ENCODE peak calls at places on chromosomes 12 and 14, in six cellular contexts. C, D, R, U, N and X are unnamed samples.

GRCh38 chr12:67068204-67068731 is 200.9 kb upstream of the CAND1 start:
- DNase-seq in C (peak; percentile 29), D (peak; percentile 44), R (no peak), U (no peak), N (peak; percentile 45), X (no peak)

GRCh38 chr14:49908433-49908782 is 15.5 kb downstream of the ARF6 start:
- DNase-seq in C (no peak), D (no peak), R (no peak), U (no peak), N (no peak), X (no peak)

GRCh38 chr12:3342051-3342450 is 149.0 kb upstream of the PRMT8 start:
- DNase-seq in C (peak; percentile 22), D (peak; percentile 81), R (no peak), U (no peak), N (peak; percentile 89), X (no peak)

GRCh38 chr12:59715434-59715833 is 119.6 kb downstream of the SLC16A7 start:
- DNase-seq in C (no peak), D (no peak), R (no peak), U (no peak), N (no peak), X (no peak)

GRCh38 chr12:46650688-46651087 is 175.1 kb downstream of the SLC38A4 start:
- DNase-seq in C (no peak), D (no peak), R (no peak), U (no peak), N (no peak), X (no peak)

GRCh38 chr14:50667491-50668007 is 557 bp downstream of the SAV1 start:
- DNase-seq in C (no peak), D (peak; percentile 53), R (peak; percentile 40), U (peak; percentile 56), N (no peak), X (no peak)

GRCh38 chr14:75003250-75004027 is 718 bp downstream of the EIF2B2 start:
- DNase-seq in C (no peak), D (peak; percentile 11), R (peak; percentile 3), U (no peak), N (no peak), X (no peak)

GRCh38 chr12:63814146-63814774 is 30.2 kb upstream of the SRGAP1 start:
- DNase-seq in C (no peak), D (no peak), R (no peak), U (no peak), N (no peak), X (no peak)

GRCh38 chr14:55847766-55848165 is 267.8 kb downstream of the KTN1 start:
- DNase-seq in C (no peak), D (no peak), R (no peak), U (no peak), N (no peak), X (no peak)

GRCh38 chr14:90239139-90239538 is 17.2 kb upstream of the PSMC1 start:
- DNase-seq in C (peak; percentile 35), D (no peak), R (no peak), U (no peak), N (no peak), X (no peak)

GRCh38 chr14:39265741-39266588 is 32.2 kb downstream of the MIA2 start:
- DNase-seq in C (no peak), D (no peak), R (peak; percentile 20), U (no peak), N (peak; percentile 5), X (no peak)

GRCh38 chr12:89775336-89776005 is 66.8 kb upstream of the ATP2B1 start:
- DNase-seq in C (peak; percentile 56), D (peak; percentile 25), R (no peak), U (no peak), N (peak; percentile 33), X (no peak)

GRCh38 chr12:120994589-120995337 is 16.4 kb downstream of the HNF1A start:
- DNase-seq in C (peak; percentile 67), D (no peak), R (no peak), U (no peak), N (no peak), X (no peak)

GRCh38 chr12:57148469-57149308 is 1.3 kb upstream of the LRP1-AS start:
- DNase-seq in C (no peak), D (peak; percentile 68), R (no peak), U (peak; percentile 88), N (no peak), X (no peak)

GRCh38 chr12:43090981-43091380 is 461.0 kb downstream of the ADAMTS20 start:
- DNase-seq in C (no peak), D (no peak), R (no peak), U (no peak), N (no peak), X (no peak)

GRCh38 chr12:103841690-103842584 is 903 bp upstream of the NT5DC3 start:
- DNase-seq in C (peak; percentile 85), D (peak; percentile 59), R (peak; percentile 9), U (peak; percentile 67), N (no peak), X (no peak)

GRCh38 chr12:123506059-123506842 is 27.3 kb downstream of the RILPL1 start:
- DNase-seq in C (no peak), D (no peak), R (no peak), U (no peak), N (no peak), X (no peak)

GRCh38 chr14:34111933-34112332 is 161.1 kb upstream of the EGLN3 start:
- DNase-seq in C (peak; percentile 12), D (no peak), R (no peak), U (no peak), N (no peak), X (no peak)

GRCh38 chr14:103624860-103625259 is 4.2 kb upstream of the KLC1 start:
- DNase-seq in C (peak; percentile 81), D (peak; percentile 53), R (no peak), U (peak; percentile 89), N (no peak), X (no peak)

GRCh38 chr14:77097006-77097688 is 911 bp upstream of the CIPC start:
- DNase-seq in C (no peak), D (no peak), R (no peak), U (no peak), N (no peak), X (no peak)

GRCh38 chr12:64457036-64457435 is 5.1 kb downstream of the TBK1 start:
- DNase-seq in C (no peak), D (peak; percentile 8), R (no peak), U (no peak), N (no peak), X (no peak)

GRCh38 chr14:72714094-72714493 is 179.8 kb downstream of the DPF3 start:
- DNase-seq in C (no peak), D (no peak), R (peak; percentile 4), U (no peak), N (no peak), X (no peak)

GRCh38 chr14:64841772-64842490 is 37.8 kb downstream of the SPTB start:
- DNase-seq in C (no peak), D (no peak), R (no peak), U (peak; percentile 76), N (peak; percentile 50), X (no peak)

GRCh38 chr12:84994436-84994835 is 41.6 kb downstream of the TSPAN19 start:
- DNase-seq in C (no peak), D (no peak), R (peak; percentile 16), U (no peak), N (no peak), X (no peak)

GRCh38 chr12:85639834-85640233 is 196.4 kb downstream of the RASSF9 start:
- DNase-seq in C (no peak), D (no peak), R (no peak), U (no peak), N (no peak), X (no peak)

GRCh38 chr14:55599250-55599879 is 19.4 kb downstream of the KTN1 start:
- DNase-seq in C (peak; percentile 90), D (peak; percentile 42), R (no peak), U (peak; percentile 55), N (no peak), X (no peak)

GRCh38 chr12:12983420-12984035 is 16.5 kb downstream of the HEBP1 start:
- DNase-seq in C (peak; percentile 73), D (peak; percentile 58), R (no peak), U (no peak), N (peak; percentile 39), X (no peak)

DNA sequence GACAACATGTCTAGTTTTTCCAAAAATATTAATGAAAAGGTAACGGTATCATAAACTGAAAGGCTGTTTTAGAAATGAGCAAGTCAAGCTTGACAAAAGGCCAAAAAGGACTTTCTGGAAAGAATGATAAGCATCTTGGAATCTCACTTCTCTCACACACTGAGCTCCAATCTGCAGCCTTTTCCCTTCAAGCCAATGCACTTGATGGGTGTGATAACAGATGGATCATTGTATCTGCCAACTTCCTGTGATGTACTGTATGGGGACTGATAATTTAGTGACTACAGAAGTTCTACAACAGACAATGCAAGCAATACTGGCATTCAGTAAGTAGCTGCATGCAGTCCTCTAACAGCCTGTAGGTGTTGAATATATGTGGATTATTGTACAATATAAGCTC is 147.1 kb downstream of the MED13L start:
- DNase-seq in C (no peak), D (no peak), R (no peak), U (no peak), N (no peak), X (no peak)
- H3K4me1 ChIP-seq in C (peaks cover 81% of the 10 kb centered on the region), D (peaks cover 24% of the 10 kb centered on the region), R (peaks cover 52% of the 10 kb centered on the region), U (peaks cover 4% of the 10 kb centered on the region), N (peaks cover 48% of the 10 kb centered on the region), X (peaks cover 73% of the 10 kb centered on the region)

DNA sequence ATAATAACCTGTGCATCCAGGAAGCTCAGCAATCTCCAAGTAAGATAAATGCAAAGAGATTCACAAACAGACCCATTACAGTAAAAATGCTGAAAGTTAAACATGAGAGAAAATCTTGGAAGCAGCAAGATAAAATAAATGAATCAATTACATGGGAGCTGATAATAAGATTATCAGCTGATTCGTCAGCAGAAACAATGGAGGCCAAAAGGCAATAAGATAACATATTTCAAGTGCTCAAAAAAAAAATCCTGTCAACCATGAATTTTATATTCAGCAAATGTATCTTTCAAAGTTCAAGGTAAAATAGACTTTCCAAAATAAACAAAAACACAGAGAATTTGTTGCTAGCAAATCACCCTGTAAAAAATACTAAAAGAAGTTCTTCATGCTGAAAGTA is 36.4 kb upstream of the MBIP start:
- DNase-seq in C (no peak), D (no peak), R (no peak), U (no peak), N (no peak), X (no peak)
- H3K4me3 ChIP-seq in C (no peak overlapping the region), D (no peak overlapping the region), R (no peak overlapping the region), U (no peak overlapping the region), N (no peak overlapping the region), X (no peak overlapping the region)

DNA sequence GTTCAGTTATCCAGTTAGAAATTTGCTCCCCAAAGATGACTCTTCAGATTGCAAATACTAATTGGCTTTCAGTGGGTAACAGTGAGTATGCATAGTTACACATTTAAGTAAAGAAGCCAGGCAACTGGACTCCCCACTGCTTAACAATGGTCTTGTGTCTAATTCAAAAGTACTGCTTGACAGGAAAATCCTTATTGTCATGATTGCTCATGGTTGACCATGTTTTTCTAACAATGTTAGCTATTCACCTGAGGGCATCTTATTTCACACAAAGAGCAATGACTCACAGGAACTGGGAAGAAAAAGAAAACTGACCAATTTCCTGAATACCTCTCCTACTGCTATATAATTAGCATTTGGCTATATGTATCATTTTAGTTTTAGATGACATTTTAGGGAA is 33.7 kb upstream of the ALG10B start:
- DNase-seq in C (peak; percentile 15), D (no peak), R (no peak), U (no peak), N (no peak), X (no peak)
- H3K9me3 ChIP-seq in C (no peaks in the 10 kb centered on the region), D (no peaks in the 10 kb centered on the region), R (no peaks in the 10 kb centered on the region), U (no peaks in the 10 kb centered on the region), N (no peaks in the 10 kb centered on the region), X (no peaks in the 10 kb centered on the region)

DNA sequence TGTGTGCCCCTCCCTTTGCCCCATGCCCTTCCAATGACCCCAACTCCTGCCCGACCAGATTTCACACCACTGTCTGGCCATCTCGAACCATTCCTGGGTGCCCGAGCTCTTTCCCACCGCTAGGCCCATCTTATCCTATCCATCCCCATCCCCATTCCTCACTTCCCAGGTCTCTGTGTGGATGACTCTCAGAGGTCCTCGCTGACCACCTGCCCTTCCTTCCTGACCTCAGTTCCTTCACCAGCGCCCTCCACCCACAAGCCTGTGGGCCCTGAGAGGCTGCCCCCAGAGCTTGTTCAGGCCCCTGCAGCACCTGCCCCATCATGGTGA is 49.1 kb downstream of the CYP46A1 start:
- DNase-seq in C (no peak), D (no peak), R (no peak), U (no peak), N (no peak), X (no peak)
- H3K4me1 ChIP-seq in C (peaks cover 18% of the 10 kb centered on the region), D (peaks cover 21% of the 10 kb centered on the region), R (no peaks in the 10 kb centered on the region), U (no peaks in the 10 kb centered on the region), N (peaks cover 22% of the 10 kb centered on the region), X (peaks cover 43% of the 10 kb centered on the region)